ENCODE peak calls at places on chromosomes 6 and 20, in five cellular contexts. A, H, T, J and C are unnamed samples. For H4K20me1 and H3F3A, the result is how much of the 10 kb centered on the place peaks cover.

GRCh38 chr6:157381631-157382621 is 936 bp downstream of the ZDHHC14 start:
- DNase-seq in H (peak), A (peak), J (peak), T (peak), C (peak)

GRCh38 chr6:121848523-121849255 is 413.2 kb downstream of the GJA1 start:
- DNase-seq in H (no peak), J (no peak), T (no peak), A (no peak), C (no peak)

GRCh38 chr20:51943761-51944160 is 141.4 kb upstream of the SALL4 start:
- DNase-seq in J (no peak), H (no peak), T (no peak), A (no peak), C (no peak)

GRCh38 chr6:125201961-125202729 is 48.6 kb downstream of the TPD52L1 start:
- DNase-seq in H (no peak), J (no peak), A (peak), T (no peak), C (peak)

GRCh38 chr6:170039156-170040114 is 251.4 kb downstream of the DLL1 start:
- DNase-seq in A (no peak), H (no peak), J (no peak), T (no peak), C (no peak)

GRCh38 chr6:44446626-44447297 is 59.3 kb downstream of the CDC5L start:
- DNase-seq in T (no peak), A (peak), H (no peak), J (no peak), C (peak)

GRCh38 chr6:43769526-43770416 is at the start of gene VEGFA:
- DNase-seq in A (peak), J (peak), T (peak), H (peak), C (peak)

GRCh38 chr6:36686668-36687513 is 8.4 kb downstream of the CDKN1A start:
- DNase-seq in T (no peak), H (no peak), J (no peak), A (no peak), C (no peak)

GRCh38 chr6:53325785-53326184 is 23.0 kb downstream of the ELOVL5 start:
- DNase-seq in A (no peak), H (no peak), J (no peak), T (no peak), C (no peak)

GRCh38 chr6:131909408-131910218 is 41.6 kb downstream of the CCN2 start:
- DNase-seq in H (peak), J (peak), A (peak), T (peak), C (peak)

GRCh38 chr20:23086056-23086551 is at the start of gene CD93:
- DNase-seq in A (no peak), J (no peak), H (no peak), T (peak), C (no peak)

GRCh38 chr20:12649234-12649633 is 359.5 kb upstream of the SPTLC3 start:
- DNase-seq in H (no peak), T (no peak), A (no peak), J (no peak), C (no peak)

GRCh38 chr6:38638941-38639497 is 710 bp downstream of the BTBD9 start:
- DNase-seq in J (no peak), H (peak), T (peak), A (peak), C (peak)

GRCh38 chr6:14265049-14266021 is 147.8 kb downstream of the CD83 start:
- DNase-seq in A (no peak), H (no peak), J (no peak), T (peak), C (no peak)

GRCh38 chr6:75222261-75222660 is 16.4 kb upstream of the COL12A1 start:
- DNase-seq in A (no peak), T (no peak), H (no peak), J (no peak), C (no peak)

GRCh38 chr6:30684386-30685156 is 1.9 kb downstream of the PPP1R18 start:
- DNase-seq in J (peak), H (no peak), A (no peak), T (no peak), C (no peak)

GRCh38 chr20:62740286-62741141 is 31.9 kb downstream of the NTSR1 start:
- DNase-seq in J (no peak), T (no peak), H (no peak), A (peak), C (peak)

GRCh38 chr20:61185841-61186601 is 66.0 kb upstream of the CDH4 start:
- DNase-seq in A (peak), J (no peak), T (no peak), H (no peak), C (peak)

GRCh38 chr6:4889701-4890100 is 113.5 kb downstream of the CDYL start:
- DNase-seq in T (no peak), A (no peak), J (no peak), H (no peak), C (no peak)

GRCh38 chr6:3276174-3277167 is 17.7 kb downstream of the PSMG4 start:
- DNase-seq in H (no peak), J (no peak), T (no peak), A (no peak), C (no peak)
- H4K20me1 ChIP-seq in H (under half), J (under half), T (under half), A (under half), C (under half)

DNA sequence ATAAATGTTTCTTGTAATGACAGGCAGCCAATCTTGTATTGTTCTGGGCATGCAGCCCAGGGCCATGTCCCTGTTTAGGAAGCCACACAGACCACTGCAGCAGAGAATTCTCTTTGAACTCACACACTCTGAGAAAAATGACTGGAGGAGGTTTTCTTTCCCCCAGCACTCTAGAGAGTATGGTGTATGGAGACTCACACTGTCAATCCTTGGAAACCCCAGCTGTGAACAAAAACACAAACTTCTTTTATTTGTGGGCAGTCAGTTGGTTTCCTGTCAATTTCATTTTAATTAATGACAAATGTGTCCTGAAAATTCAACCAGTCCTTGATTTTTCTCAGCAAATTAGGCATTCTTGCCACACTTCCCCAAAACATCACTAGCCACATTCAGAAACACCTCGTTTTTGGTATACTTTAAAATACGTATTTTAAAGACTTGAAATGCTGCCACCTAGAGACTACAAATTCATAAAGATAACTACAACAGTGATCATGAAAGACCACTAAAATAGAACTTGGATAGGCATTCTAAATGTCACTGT is 52.9 kb upstream of the UFL1 start:
- DNase-seq in T (peak), J (no peak), H (peak), A (peak), C (no peak)
- TF ChIP-seq CTCF in T (no peak), J (peak), H (peak), A (peak), C (peak)

DNA sequence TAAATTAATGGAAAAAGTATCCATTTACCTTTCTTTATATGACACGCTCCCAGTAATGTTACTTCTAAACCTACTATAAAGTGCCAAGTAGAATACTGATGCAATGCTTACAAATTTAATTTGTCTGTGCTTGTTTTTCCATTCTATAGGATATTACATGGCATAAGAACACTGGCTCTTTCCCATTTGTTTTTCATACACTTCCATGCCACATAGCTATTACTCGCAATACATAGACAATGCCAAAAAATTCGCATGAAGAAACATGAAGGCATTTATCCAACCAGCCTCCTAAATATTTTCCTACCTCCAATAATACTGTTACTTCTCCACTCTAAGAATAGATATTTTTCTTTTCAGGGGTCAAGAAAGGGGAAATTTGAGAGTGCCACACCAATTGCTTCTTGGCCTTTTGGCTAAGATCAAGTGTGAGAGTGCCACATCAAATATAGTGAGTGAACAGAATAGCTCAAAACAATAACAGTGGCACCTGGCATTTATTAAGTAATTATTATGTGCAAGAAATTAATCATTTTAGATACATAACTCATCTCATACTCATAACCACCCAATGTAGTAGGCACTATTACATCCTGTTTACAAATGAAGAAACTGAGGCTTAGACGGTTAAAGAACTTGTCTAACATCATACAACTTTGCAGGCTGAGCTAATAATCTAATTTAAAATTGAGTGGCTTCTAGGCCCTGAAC is 845 bp upstream of the DST start:
- DNase-seq in H (no peak), T (no peak), A (no peak), J (no peak), C (no peak)
- H3F3A ChIP-seq in H (under half), T (under half), A (under half), J (under half), C (under half)

DNA sequence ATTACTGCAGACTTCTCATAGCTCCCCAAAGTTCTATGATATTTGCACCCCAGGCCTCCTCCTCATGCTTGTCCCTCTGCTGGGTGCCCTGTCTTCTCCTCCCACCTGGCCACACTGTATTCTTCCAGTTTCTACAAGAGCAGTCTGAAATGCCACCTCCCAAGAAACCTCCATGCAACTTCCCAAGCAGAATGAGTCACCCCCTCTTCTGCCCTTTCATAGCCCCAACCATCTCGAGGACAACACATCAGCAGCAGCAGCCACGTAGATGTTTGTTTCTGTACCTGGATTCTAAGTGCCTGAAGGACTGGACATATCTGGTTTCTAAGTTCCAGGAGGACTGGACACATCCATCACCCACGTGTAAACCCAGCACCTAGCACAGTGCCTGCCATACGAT is 6.6 kb upstream of the ULBP2 start:
- DNase-seq in H (no peak), J (no peak), A (peak), T (no peak), C (no peak)
- H4K20me1 ChIP-seq in H (under half), J (under half), A (under half), T (under half), C (under half)

DNA sequence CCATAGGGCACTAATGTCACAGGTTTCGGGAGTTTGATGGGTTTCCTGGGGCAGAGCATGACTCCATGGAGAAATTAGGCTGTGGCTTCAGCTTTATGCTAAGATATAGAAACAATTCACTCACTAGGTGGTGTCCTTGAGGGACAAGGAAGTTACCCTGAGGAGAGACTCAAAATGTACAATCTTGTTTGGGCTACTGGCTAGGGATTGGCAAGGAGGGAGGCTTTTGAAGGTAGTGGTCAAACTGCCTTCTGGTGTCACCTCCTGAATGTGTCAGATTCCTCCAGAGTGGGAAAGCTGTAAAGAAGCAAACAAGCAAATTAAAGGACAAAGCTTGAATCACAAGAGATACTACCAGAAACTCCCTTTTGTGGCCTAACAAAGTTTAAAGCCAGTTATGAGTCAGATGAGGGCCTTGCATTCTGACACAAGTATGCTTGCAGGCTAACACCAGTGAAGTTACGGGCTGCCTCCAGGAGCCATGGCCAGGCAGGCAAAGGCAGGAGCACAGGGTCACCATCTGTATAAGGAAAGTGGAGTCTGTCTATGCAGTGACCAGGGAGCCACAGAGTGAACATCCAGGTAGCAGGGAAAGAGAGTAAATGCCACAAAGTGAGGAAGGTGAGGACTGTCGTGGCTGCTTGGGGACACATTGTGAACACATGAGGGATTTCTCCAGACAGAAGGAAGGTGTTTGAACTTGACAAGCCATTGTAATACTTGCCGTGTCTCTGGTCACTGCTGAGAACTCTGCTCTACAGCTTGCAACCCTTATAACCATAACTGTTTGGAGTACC is 107.7 kb upstream of the DTNBP1 start:
- DNase-seq in T (no peak), J (no peak), H (no peak), A (peak), C (no peak)
- TF ChIP-seq CTCF in T (peak), J (no peak), H (no peak), A (peak), C (no peak)

GRCh38 chr20:53872081-53872541 is 198.3 kb downstream of the BCAS1 start:
- DNase-seq in A (no peak), H (no peak), J (no peak), T (no peak), C (no peak)

GRCh38 chr20:53871541-53871940 is 198.9 kb downstream of the BCAS1 start:
- DNase-seq in J (no peak), T (no peak), A (no peak), H (no peak), C (no peak)

GRCh38 chr20:53867741-53868351 is 202.5 kb downstream of the BCAS1 start:
- DNase-seq in T (peak), H (peak), J (no peak), A (no peak), C (no peak)

GRCh38 chr20:53870426-53871199 is 199.8 kb downstream of the BCAS1 start:
- DNase-seq in J (no peak), T (no peak), H (no peak), A (peak), C (no peak)

GRCh38 chr20:53869466-53870258 is 200.7 kb downstream of the BCAS1 start:
- DNase-seq in J (peak), H (peak), A (peak), T (peak), C (peak)
- H3F3A ChIP-seq in J (under half), H (half or more), A (under half), T (under half), C (under half)

GRCh38 chr6:34177181-34177591 is 31.3 kb upstream of the GRM4 start:
- DNase-seq in A (no peak), J (peak), H (no peak), T (no peak), C (no peak)
- H4K20me1 ChIP-seq in A (under half), J (under half), H (under half), T (under half), C (under half)